ENCODE peak calls at places on chromosomes 16 and 17, in six cellular contexts. One of them, this sample, is unnamed.

GRCh38 chr17:83149326-83149725 is 69.9 kb downstream of the METRNL start:
- DNase-seq in CD4-positive, alpha-beta memory T cell: no peak
- DNase-seq in NCI-H774: no peak
- DNase-seq in KG1: no peak
- DNase-seq in occipital lobe: no peak
- DNase-seq in osteoblast: no peak
- DNase-seq in this sample: no peak

GRCh38 chr16:69225136-69225535 is 38.2 kb downstream of the SNTB2 start:
- DNase-seq in CD4-positive, alpha-beta memory T cell: no peak
- DNase-seq in KG1: no peak
- DNase-seq in occipital lobe: no peak
- DNase-seq in NCI-H774: no peak
- DNase-seq in osteoblast: no peak
- DNase-seq in this sample: no peak

GRCh38 chr17:64240741-64241347 is 22.2 kb downstream of the TEX2 start:
- DNase-seq in NCI-H774: no peak
- DNase-seq in CD4-positive, alpha-beta memory T cell: no peak
- DNase-seq in osteoblast: no peak
- DNase-seq in KG1: no peak
- DNase-seq in occipital lobe: no peak
- DNase-seq in this sample: no peak

GRCh38 chr16:85963746-85964370 is 64.9 kb downstream of the IRF8 start:
- DNase-seq in occipital lobe: no peak
- DNase-seq in osteoblast: no peak
- DNase-seq in CD4-positive, alpha-beta memory T cell: no peak
- DNase-seq in NCI-H774: no peak
- DNase-seq in KG1: no peak
- DNase-seq in this sample: no peak

GRCh38 chr17:288802-289356 is 63.7 kb downstream of the RPH3AL start:
- DNase-seq in osteoblast: peak
- DNase-seq in KG1: no peak
- DNase-seq in NCI-H774: no peak
- DNase-seq in CD4-positive, alpha-beta memory T cell: no peak
- DNase-seq in occipital lobe: no peak
- DNase-seq in this sample: no peak

GRCh38 chr17:6936370-6937028 is 59.4 kb upstream of the ALOX12 start:
- DNase-seq in occipital lobe: peak
- DNase-seq in NCI-H774: no peak
- DNase-seq in CD4-positive, alpha-beta memory T cell: peak
- DNase-seq in osteoblast: no peak
- DNase-seq in KG1: no peak
- DNase-seq in this sample: peak

GRCh38 chr17:32634167-32634566 is 147.4 kb downstream of the CDK5R1 start:
- DNase-seq in CD4-positive, alpha-beta memory T cell: no peak
- DNase-seq in occipital lobe: no peak
- DNase-seq in osteoblast: no peak
- DNase-seq in NCI-H774: no peak
- DNase-seq in KG1: no peak
- DNase-seq in this sample: no peak

GRCh38 chr17:44314869-44315661 is 6.7 kb downstream of the RUNDC3A start:
- DNase-seq in KG1: no peak
- DNase-seq in NCI-H774: peak
- DNase-seq in CD4-positive, alpha-beta memory T cell: peak
- DNase-seq in occipital lobe: peak
- DNase-seq in osteoblast: peak
- DNase-seq in this sample: peak

GRCh38 chr17:80996422-80997305 is 5.0 kb downstream of the CHMP6 start:
- DNase-seq in KG1: no peak
- DNase-seq in CD4-positive, alpha-beta memory T cell: no peak
- DNase-seq in NCI-H774: no peak
- DNase-seq in occipital lobe: no peak
- DNase-seq in osteoblast: peak
- DNase-seq in this sample: no peak

GRCh38 chr17:44591223-44591622 is 33.9 kb downstream of the FZD2 start:
- DNase-seq in NCI-H774: no peak
- DNase-seq in occipital lobe: no peak
- DNase-seq in KG1: no peak
- DNase-seq in CD4-positive, alpha-beta memory T cell: no peak
- DNase-seq in osteoblast: peak
- DNase-seq in this sample: no peak

GRCh38 chr16:6131526-6132050 is 1034.0 kb upstream of the EEF2KMT start:
- DNase-seq in occipital lobe: peak
- DNase-seq in NCI-H774: no peak
- DNase-seq in CD4-positive, alpha-beta memory T cell: no peak
- DNase-seq in osteoblast: no peak
- DNase-seq in KG1: no peak
- DNase-seq in this sample: no peak

GRCh38 chr16:88526008-88526905 is 43.9 kb upstream of the ZC3H18 start:
- DNase-seq in osteoblast: no peak
- DNase-seq in NCI-H774: no peak
- DNase-seq in occipital lobe: no peak
- DNase-seq in KG1: no peak
- DNase-seq in CD4-positive, alpha-beta memory T cell: no peak
- DNase-seq in this sample: no peak

GRCh38 chr16:27511657-27512056 is 38.1 kb downstream of the GTF3C1 start:
- DNase-seq in occipital lobe: no peak
- DNase-seq in osteoblast: peak
- DNase-seq in NCI-H774: no peak
- DNase-seq in CD4-positive, alpha-beta memory T cell: no peak
- DNase-seq in KG1: no peak
- DNase-seq in this sample: no peak

GRCh38 chr17:66347661-66348604 is 45.5 kb downstream of the PRKCA start:
- DNase-seq in occipital lobe: no peak
- DNase-seq in osteoblast: no peak
- DNase-seq in NCI-H774: no peak
- DNase-seq in CD4-positive, alpha-beta memory T cell: no peak
- DNase-seq in KG1: no peak
- DNase-seq in this sample: no peak